ENCODE peak calls at places on chromosomes 3 and 15, in seven cellular contexts. One of them, this sample, is unnamed.

GRCh38 chr3:64216706-64217105 is 8.6 kb downstream of the PRICKLE2 start:
- DNase-seq in left kidney: peak; percentile 41
- DNase-seq in ACHN: no peak
- DNase-seq in GM06990: no peak
- DNase-seq in activated T-helper 1 cell treated with anti-CD3 and anti-CD28 coated beads, Interleukin-2, amount 50 U/mL, for 16 hours: no peak
- DNase-seq in neuronal stem cell: no peak
- DNase-seq in GM04503: no peak
- DNase-seq in this sample: peak; percentile 23

GRCh38 chr3:124793054-124793740 is 62.9 kb downstream of the UMPS start:
- DNase-seq in left kidney: no peak
- DNase-seq in ACHN: no peak
- DNase-seq in GM06990: no peak
- DNase-seq in activated T-helper 1 cell treated with anti-CD3 and anti-CD28 coated beads, Interleukin-2, amount 50 U/mL, for 16 hours: no peak
- DNase-seq in neuronal stem cell: no peak
- DNase-seq in GM04503: peak; percentile 88
- DNase-seq in this sample: no peak

GRCh38 chr3:128521715-128522114 is 28.7 kb upstream of the GATA2 start:
- DNase-seq in left kidney: no peak
- DNase-seq in ACHN: no peak
- DNase-seq in GM06990: no peak
- DNase-seq in activated T-helper 1 cell treated with anti-CD3 and anti-CD28 coated beads, Interleukin-2, amount 50 U/mL, for 16 hours: no peak
- DNase-seq in neuronal stem cell: no peak
- DNase-seq in GM04503: no peak
- DNase-seq in this sample: no peak

GRCh38 chr15:64635486-64635815 is 139.9 kb downstream of the RBPMS2 start:
- DNase-seq in left kidney: peak; percentile 53
- DNase-seq in ACHN: peak; percentile 48
- DNase-seq in GM06990: no peak
- DNase-seq in activated T-helper 1 cell treated with anti-CD3 and anti-CD28 coated beads, Interleukin-2, amount 50 U/mL, for 16 hours: no peak
- DNase-seq in neuronal stem cell: peak; percentile 6
- DNase-seq in GM04503: peak; percentile 27
- DNase-seq in this sample: peak; percentile 66

GRCh38 chr3:4731543-4732111 is 238.5 kb downstream of the ITPR1 start:
- DNase-seq in left kidney: no peak
- DNase-seq in ACHN: no peak
- DNase-seq in GM06990: no peak
- DNase-seq in activated T-helper 1 cell treated with anti-CD3 and anti-CD28 coated beads, Interleukin-2, amount 50 U/mL, for 16 hours: no peak
- DNase-seq in neuronal stem cell: no peak
- DNase-seq in GM04503: no peak
- DNase-seq in this sample: no peak

GRCh38 chr3:185153861-185154629 is 1.2 kb upstream of the C3orf70 start:
- DNase-seq in left kidney: peak; percentile 54
- DNase-seq in ACHN: no peak
- DNase-seq in GM06990: no peak
- DNase-seq in activated T-helper 1 cell treated with anti-CD3 and anti-CD28 coated beads, Interleukin-2, amount 50 U/mL, for 16 hours: no peak
- DNase-seq in neuronal stem cell: no peak
- DNase-seq in GM04503: no peak
- DNase-seq in this sample: no peak

GRCh38 chr3:109545746-109546145 is 208.4 kb upstream of the DPPA4 start:
- DNase-seq in left kidney: no peak
- DNase-seq in ACHN: no peak
- DNase-seq in GM06990: no peak
- DNase-seq in activated T-helper 1 cell treated with anti-CD3 and anti-CD28 coated beads, Interleukin-2, amount 50 U/mL, for 16 hours: no peak
- DNase-seq in neuronal stem cell: no peak
- DNase-seq in GM04503: no peak
- DNase-seq in this sample: no peak

GRCh38 chr3:24222165-24222805 is 272.4 kb downstream of the THRB start:
- DNase-seq in left kidney: no peak
- DNase-seq in ACHN: no peak
- DNase-seq in GM06990: no peak
- DNase-seq in activated T-helper 1 cell treated with anti-CD3 and anti-CD28 coated beads, Interleukin-2, amount 50 U/mL, for 16 hours: no peak
- DNase-seq in neuronal stem cell: no peak
- DNase-seq in GM04503: peak; percentile 36
- DNase-seq in this sample: no peak

GRCh38 chr3:71461098-71461497 is 122.4 kb downstream of the FOXP1 start:
- DNase-seq in left kidney: no peak
- DNase-seq in ACHN: no peak
- DNase-seq in GM06990: no peak
- DNase-seq in activated T-helper 1 cell treated with anti-CD3 and anti-CD28 coated beads, Interleukin-2, amount 50 U/mL, for 16 hours: no peak
- DNase-seq in neuronal stem cell: no peak
- DNase-seq in GM04503: no peak
- DNase-seq in this sample: no peak

GRCh38 chr3:69901802-69902201 is 97.7 kb upstream of the SAMMSON start:
- DNase-seq in left kidney: no peak
- DNase-seq in ACHN: no peak
- DNase-seq in GM06990: no peak
- DNase-seq in activated T-helper 1 cell treated with anti-CD3 and anti-CD28 coated beads, Interleukin-2, amount 50 U/mL, for 16 hours: no peak
- DNase-seq in neuronal stem cell: no peak
- DNase-seq in GM04503: no peak
- DNase-seq in this sample: no peak

GRCh38 chr3:5757213-5757804 is 569.8 kb downstream of the EDEM1 start:
- DNase-seq in left kidney: no peak
- DNase-seq in ACHN: no peak
- DNase-seq in GM06990: no peak
- DNase-seq in activated T-helper 1 cell treated with anti-CD3 and anti-CD28 coated beads, Interleukin-2, amount 50 U/mL, for 16 hours: no peak
- DNase-seq in neuronal stem cell: no peak
- DNase-seq in GM04503: no peak
- DNase-seq in this sample: no peak

GRCh38 chr15:71093089-71094024 is 21.9 kb upstream of the THSD4 start:
- DNase-seq in left kidney: no peak
- DNase-seq in ACHN: peak; percentile 80
- DNase-seq in GM06990: no peak
- DNase-seq in activated T-helper 1 cell treated with anti-CD3 and anti-CD28 coated beads, Interleukin-2, amount 50 U/mL, for 16 hours: no peak
- DNase-seq in neuronal stem cell: no peak
- DNase-seq in GM04503: no peak
- DNase-seq in this sample: peak; percentile 31

GRCh38 chr3:127170794-127171193 is 22.1 kb upstream of the PRR23E start:
- DNase-seq in left kidney: peak; percentile 83
- DNase-seq in ACHN: peak; percentile 4
- DNase-seq in GM06990: no peak
- DNase-seq in activated T-helper 1 cell treated with anti-CD3 and anti-CD28 coated beads, Interleukin-2, amount 50 U/mL, for 16 hours: no peak
- DNase-seq in neuronal stem cell: no peak
- DNase-seq in GM04503: peak; percentile 30
- DNase-seq in this sample: peak; percentile 58

GRCh38 chr15:67080900-67081431 is 15.6 kb downstream of the SMAD3 start:
- DNase-seq in left kidney: peak; percentile 84
- DNase-seq in ACHN: no peak
- DNase-seq in GM06990: peak; percentile 83
- DNase-seq in activated T-helper 1 cell treated with anti-CD3 and anti-CD28 coated beads, Interleukin-2, amount 50 U/mL, for 16 hours: peak; percentile 48
- DNase-seq in neuronal stem cell: no peak
- DNase-seq in GM04503: peak; percentile 92
- DNase-seq in this sample: no peak

GRCh38 chr15:88021601-88022000 is 234.9 kb downstream of the NTRK3 start:
- DNase-seq in left kidney: no peak
- DNase-seq in ACHN: no peak
- DNase-seq in GM06990: no peak
- DNase-seq in activated T-helper 1 cell treated with anti-CD3 and anti-CD28 coated beads, Interleukin-2, amount 50 U/mL, for 16 hours: no peak
- DNase-seq in neuronal stem cell: no peak
- DNase-seq in GM04503: no peak
- DNase-seq in this sample: no peak

GRCh38 chr3:134258761-134259347 is 8.2 kb upstream of the RYK start:
- DNase-seq in left kidney: no peak
- DNase-seq in ACHN: peak; percentile 60
- DNase-seq in GM06990: no peak
- DNase-seq in activated T-helper 1 cell treated with anti-CD3 and anti-CD28 coated beads, Interleukin-2, amount 50 U/mL, for 16 hours: no peak
- DNase-seq in neuronal stem cell: no peak
- DNase-seq in GM04503: no peak
- DNase-seq in this sample: no peak

GRCh38 chr15:41969851-41970431 is 2.4 kb downstream of the EHD4 start:
- DNase-seq in left kidney: no peak
- DNase-seq in ACHN: no peak
- DNase-seq in GM06990: peak; percentile 62
- DNase-seq in activated T-helper 1 cell treated with anti-CD3 and anti-CD28 coated beads, Interleukin-2, amount 50 U/mL, for 16 hours: no peak
- DNase-seq in neuronal stem cell: no peak
- DNase-seq in GM04503: no peak
- DNase-seq in this sample: no peak

GRCh38 chr3:141305436-141305835 is 62.9 kb upstream of the ZBTB38 start:
- DNase-seq in left kidney: peak; percentile 19
- DNase-seq in ACHN: peak; percentile 73
- DNase-seq in GM06990: no peak
- DNase-seq in activated T-helper 1 cell treated with anti-CD3 and anti-CD28 coated beads, Interleukin-2, amount 50 U/mL, for 16 hours: no peak
- DNase-seq in neuronal stem cell: no peak
- DNase-seq in GM04503: peak; percentile 21
- DNase-seq in this sample: no peak

GRCh38 chr3:72892081-72892763 is 4.4 kb downstream of the GXYLT2 start:
- DNase-seq in left kidney: peak; percentile 11
- DNase-seq in ACHN: no peak
- DNase-seq in GM06990: no peak
- DNase-seq in activated T-helper 1 cell treated with anti-CD3 and anti-CD28 coated beads, Interleukin-2, amount 50 U/mL, for 16 hours: no peak
- DNase-seq in neuronal stem cell: no peak
- DNase-seq in GM04503: peak; percentile 87
- DNase-seq in this sample: peak; percentile 55

GRCh38 chr15:57684491-57685184 is 21.9 kb upstream of the POLR2M start:
- DNase-seq in left kidney: peak; percentile 56
- DNase-seq in ACHN: no peak
- DNase-seq in GM06990: no peak
- DNase-seq in activated T-helper 1 cell treated with anti-CD3 and anti-CD28 coated beads, Interleukin-2, amount 50 U/mL, for 16 hours: no peak
- DNase-seq in neuronal stem cell: no peak
- DNase-seq in GM04503: no peak
- DNase-seq in this sample: no peak

GRCh38 chr3:128282392-128283196 is 129.3 kb downstream of the EEFSEC start:
- DNase-seq in left kidney: no peak
- DNase-seq in ACHN: no peak
- DNase-seq in GM06990: no peak
- DNase-seq in activated T-helper 1 cell treated with anti-CD3 and anti-CD28 coated beads, Interleukin-2, amount 50 U/mL, for 16 hours: no peak
- DNase-seq in neuronal stem cell: no peak
- DNase-seq in GM04503: no peak
- DNase-seq in this sample: no peak

GRCh38 chr15:24878153-24878552 is 76.6 kb upstream of the SNRPN start:
- DNase-seq in left kidney: peak; percentile 87
- DNase-seq in ACHN: no peak
- DNase-seq in GM06990: no peak
- DNase-seq in activated T-helper 1 cell treated with anti-CD3 and anti-CD28 coated beads, Interleukin-2, amount 50 U/mL, for 16 hours: no peak
- DNase-seq in neuronal stem cell: no peak
- DNase-seq in GM04503: no peak
- DNase-seq in this sample: no peak

This sample was measured in hepatocyte.